ENCODE peak calls at places on chromosomes 11 and 22, in five cellular contexts. Y, O, J, S and B are unnamed samples.

GRCh38 chr11:96228472-96228871 is 114.5 kb downstream of the MAML2 start:
- DNase-seq in Y (no peak), O (peak; percentile 96), J (peak; percentile 63), S (no peak), B (peak; percentile 77)

GRCh38 chr11:117817213-117818035 is 7.1 kb downstream of the FXYD2 start:
- DNase-seq in Y (peak; percentile 79), O (peak; percentile 65), J (peak; percentile 54), S (peak; percentile 64), B (peak; percentile 60)

GRCh38 chr11:19474954-19475811 is 234.4 kb upstream of the E2F8 start:
- DNase-seq in Y (no peak), O (no peak), J (no peak), S (no peak), B (no peak)

GRCh38 chr11:47606731-47607130 is 12.5 kb upstream of the C1QTNF4 start:
- DNase-seq in Y (no peak), O (peak; percentile 24), J (no peak), S (peak; percentile 81), B (no peak)

GRCh38 chr22:50173221-50173982 is 2.9 kb downstream of the PANX2 start:
- DNase-seq in Y (peak; percentile 55), O (no peak), J (no peak), S (peak; percentile 66), B (no peak)

GRCh38 chr11:2760196-2760871 is 60.5 kb upstream of the KCNQ1OT1 start:
- DNase-seq in Y (peak; percentile 12), O (no peak), J (no peak), S (no peak), B (no peak)

GRCh38 chr11:133072858-133073582 is 459.3 kb downstream of the OPCML start:
- DNase-seq in Y (no peak), O (no peak), J (no peak), S (no peak), B (no peak)

GRCh38 chr22:17578129-17578754 is 14.9 kb downstream of the SLC25A18 start:
- DNase-seq in Y (no peak), O (peak; percentile 36), J (no peak), S (no peak), B (no peak)

GRCh38 chr11:116109228-116109627 is 605.0 kb upstream of the CADM1 start:
- DNase-seq in Y (no peak), O (peak; percentile 44), J (no peak), S (no peak), B (peak; percentile 68)

GRCh38 chr11:36381005-36381350 is 84.9 kb downstream of the PRR5L start:
- DNase-seq in Y (no peak), O (no peak), J (no peak), S (no peak), B (no peak)

GRCh38 chr11:37504066-37504611 is 906.1 kb upstream of the RAG2 start:
- DNase-seq in Y (no peak), O (peak; percentile 90), J (peak; percentile 96), S (no peak), B (peak; percentile 70)

GRCh38 chr11:78656984-78657383 is 82.3 kb upstream of the NARS2 start:
- DNase-seq in Y (no peak), O (no peak), J (no peak), S (no peak), B (no peak)

GRCh38 chr22:26890870-26891269 is 233.5 kb downstream of the MIAT start:
- DNase-seq in Y (no peak), O (no peak), J (no peak), S (peak; percentile 7), B (no peak)

GRCh38 chr11:117232022-117232878 is at the start of the genes PCSK7 and RNF214:
- DNase-seq in Y (peak; percentile 83), O (peak; percentile 61), J (peak; percentile 59), S (peak; percentile 88), B (peak; percentile 93)

GRCh38 chr11:64852804-64853520 is 8.5 kb upstream of the CDC42BPG start:
- DNase-seq in Y (peak; percentile 60), O (no peak), J (no peak), S (no peak), B (no peak)

GRCh38 chr11:81255905-81256304 is 1477.8 kb downstream of the FAM181B start:
- DNase-seq in Y (no peak), O (no peak), J (no peak), S (no peak), B (no peak)

GRCh38 chr22:33049125-33049729 is 9.0 kb downstream of the SYN3 start:
- DNase-seq in Y (peak; percentile 56), O (peak; percentile 67), J (peak; percentile 50), S (peak; percentile 86), B (peak; percentile 57)

GRCh38 chr11:15346907-15347306 is 232.2 kb downstream of the INSC start:
- DNase-seq in Y (no peak), O (no peak), J (no peak), S (no peak), B (no peak)

GRCh38 chr11:120511116-120511803 is at the start of gene GRIK4:
- DNase-seq in Y (peak; percentile 57), O (peak; percentile 57), J (peak; percentile 56), S (peak; percentile 81), B (peak; percentile 88)

GRCh38 chr11:10459029-10459970 is 4.2 kb downstream of the AMPD3 start:
- DNase-seq in Y (peak; percentile 61), O (no peak), J (no peak), S (peak; percentile 83), B (no peak)

GRCh38 chr11:23181022-23181807 is 320.9 kb upstream of the CCDC179 start:
- DNase-seq in Y (no peak), O (no peak), J (no peak), S (no peak), B (no peak)

GRCh38 chr22:26586556-26587325 is 3.2 kb downstream of the TPST2 start:
- DNase-seq in Y (peak; percentile 20), O (no peak), J (no peak), S (no peak), B (no peak)

GRCh38 chr11:31874631-31875191 is 63.6 kb upstream of the PAX6 start:
- DNase-seq in Y (no peak), O (no peak), J (peak; percentile 86), S (no peak), B (no peak)

GRCh38 chr11:117438371-117439000 is 110.8 kb downstream of the CEP164 start:
- DNase-seq in Y (no peak), O (peak; percentile 26), J (no peak), S (no peak), B (peak; percentile 68)

GRCh38 chr11:116578971-116579687 is 193.7 kb downstream of the BUD13 start:
- DNase-seq in Y (no peak), O (no peak), J (no peak), S (no peak), B (no peak)

GRCh38 chr11:133833101-133833898 is 12.0 kb downstream of the SPATA19 start:
- DNase-seq in Y (no peak), O (no peak), J (no peak), S (no peak), B (no peak)

GRCh38 chr11:14617241-14618027 is 26.2 kb upstream of the PDE3B start:
- DNase-seq in Y (no peak), O (no peak), J (no peak), S (no peak), B (no peak)

GRCh38 chr11:35134403-35135126 is 4.4 kb upstream of the CD44 start:
- DNase-seq in Y (no peak), O (no peak), J (no peak), S (no peak), B (no peak)

GRCh38 chr22:32836286-32836859 is 34.9 kb downstream of the TIMP3 start:
- DNase-seq in Y (no peak), O (peak; percentile 22), J (peak; percentile 48), S (peak; percentile 23), B (peak; percentile 24)

GRCh38 chr11:77569671-77570070 is 20.1 kb upstream of the AQP11 start:
- DNase-seq in Y (no peak), O (no peak), J (no peak), S (no peak), B (no peak)

GRCh38 chr22:46588279-46589140 is 31.7 kb upstream of the GRAMD4 start:
- DNase-seq in Y (no peak), O (no peak), J (no peak), S (peak; percentile 87), B (no peak)

GRCh38 chr22:49954991-49955580 is 5.5 kb upstream of the PIM3 start:
- DNase-seq in Y (no peak), O (no peak), J (no peak), S (no peak), B (no peak)

GRCh38 chr11:108167624-108168023 is 46.3 kb downstream of the ACAT1 start:
- DNase-seq in Y (no peak), O (no peak), J (no peak), S (peak; percentile 12), B (no peak)

GRCh38 chr11:82906236-82906635 is 4.7 kb downstream of the DDIAS start:
- DNase-seq in Y (no peak), O (peak; percentile 43), J (peak; percentile 50), S (peak; percentile 79), B (peak; percentile 5)

GRCh38 chr11:76313271-76313670 is 67.7 kb downstream of the THAP12 start:
- DNase-seq in Y (no peak), O (no peak), J (no peak), S (no peak), B (no peak)

GRCh38 chr11:76314741-76315090 is 66.2 kb downstream of the THAP12 start:
- DNase-seq in Y (no peak), O (peak; percentile 61), J (no peak), S (no peak), B (no peak)

GRCh38 chr11:76316726-76317125 is 64.2 kb downstream of the THAP12 start:
- DNase-seq in Y (no peak), O (no peak), J (no peak), S (no peak), B (no peak)

GRCh38 chr11:76315182-76315853 is 65.6 kb downstream of the THAP12 start:
- DNase-seq in Y (no peak), O (no peak), J (no peak), S (no peak), B (peak; percentile 20)

GRCh38 chr11:76313913-76314740 is 66.8 kb downstream of the THAP12 start:
- DNase-seq in Y (no peak), O (no peak), J (no peak), S (no peak), B (no peak)
- TF ChIP-seq CTCF in Y (no peak), O (no peak), J (no peak), S (no peak), B (no peak)

GRCh38 chr22:41237707-41238569 is 2.8 kb downstream of the CHADL start:
- DNase-seq in Y (peak; percentile 78), O (peak; percentile 13), J (peak; percentile 42), S (peak; percentile 79), B (peak; percentile 42)

GRCh38 chr22:41239443-41240128 is 1.1 kb downstream of the CHADL start:
- DNase-seq in Y (no peak), O (no peak), J (no peak), S (no peak), B (no peak)

GRCh38 chr22:41234815-41235687 is 5.7 kb downstream of the CHADL start:
- DNase-seq in Y (no peak), O (no peak), J (no peak), S (no peak), B (no peak)

GRCh38 chr22:41238570-41239442 is 1.9 kb downstream of the CHADL start:
- DNase-seq in Y (no peak), O (no peak), J (no peak), S (no peak), B (no peak)

GRCh38 chr22:41237036-41237706 is 3.6 kb downstream of the CHADL start:
- DNase-seq in Y (no peak), O (no peak), J (no peak), S (no peak), B (no peak)
- H3K27ac ChIP-seq in Y (no peak overlapping the region), O (no peak overlapping the region), J (no peak overlapping the region), S (no peak overlapping the region), B (peak overlapping the region; percentile 79)

GRCh38 chr22:37726240-37726887 is 29.5 kb downstream of the TRIOBP start:
- DNase-seq in Y (no peak), O (peak; percentile 55), J (no peak), S (peak; percentile 23), B (no peak)
- TF ChIP-seq CTCF in Y (no peak), O (peak; percentile 39), J (no peak), S (peak; percentile 41), B (no peak)

GRCh38 chr11:74695705-74696280 is 35.4 kb downstream of the CHRDL2 start:
- DNase-seq in Y (no peak), O (no peak), J (no peak), S (no peak), B (no peak)
- H3K27ac ChIP-seq in Y (peak overlapping the region; percentile 85), O (peak overlapping the region; percentile 77), J (no peak overlapping the region), S (no peak overlapping the region), B (no peak overlapping the region)